ENCODE peak calls at places on chromosomes 1 and 21, in five cellular contexts. Y is H9, P is small intestine, C is HAP-1, D is right cardiac atrium. F is an unnamed sample.
A peak's percentile ranks its signal among the peaks of the same experiment; 100 is the strongest.

GRCh38 chr1:61757945-61758344 is 15.7 kb downstream of the PATJ start:
- DNase-seq in C (no peak), Y (no peak), P (no peak), D (no peak), F (no peak)

GRCh38 chr21:40886931-40887330 is 40.0 kb upstream of the DSCAM start:
- DNase-seq in D (no peak), Y (no peak), P (no peak), C (no peak), F (no peak)

GRCh38 chr1:193190096-193190744 is 3.8 kb upstream of the B3GALT2 start:
- DNase-seq in D (no peak), C (no peak), Y (no peak), P (peak; percentile 37), F (no peak)

GRCh38 chr1:45886229-45886628 is 82.8 kb downstream of the MAST2 start:
- DNase-seq in C (no peak), Y (no peak), P (peak; percentile 48), D (no peak), F (no peak)

GRCh38 chr1:44676484-44677200 is 2.1 kb downstream of the ARMH1 start:
- DNase-seq in P (peak; percentile 90), D (no peak), Y (no peak), C (no peak), F (no peak)

GRCh38 chr1:47184771-47185677 is 4.8 kb downstream of the PDZK1IP1 start:
- DNase-seq in Y (no peak), C (no peak), P (no peak), D (no peak), F (peak; percentile 44)

GRCh38 chr1:212121772-212122171 is 86.2 kb downstream of the DTL start:
- DNase-seq in P (no peak), C (no peak), D (no peak), Y (no peak), F (no peak)

GRCh38 chr1:116326486-116326885 is 46.6 kb upstream of the ATP1A1 start:
- DNase-seq in Y (no peak), D (no peak), P (no peak), C (no peak), F (no peak)

GRCh38 chr21:37915516-37915915 is 741 bp downstream of the KCNJ6 start:
- DNase-seq in C (no peak), Y (peak; percentile 43), P (no peak), D (no peak), F (no peak)

GRCh38 chr1:85296980-85297379 is 20.5 kb upstream of the BCL10 start:
- DNase-seq in P (no peak), Y (no peak), D (no peak), C (no peak), F (no peak)

GRCh38 chr1:11406845-11407244 is 72.1 kb upstream of the DISP3 start:
- DNase-seq in C (no peak), P (no peak), Y (no peak), D (no peak), F (no peak)

GRCh38 chr21:45471229-45472052 is 66.5 kb downstream of the COL18A1 start:
- DNase-seq in Y (no peak), D (peak; percentile 74), C (no peak), P (peak; percentile 65), F (no peak)

GRCh38 chr21:27480841-27481261 is 514.0 kb upstream of the ADAMTS5 start:
- DNase-seq in C (no peak), Y (no peak), D (no peak), P (no peak), F (no peak)

GRCh38 chr1:11784993-11785769 is 20.6 kb downstream of the MTHFR start:
- DNase-seq in P (peak; percentile 60), Y (peak; percentile 93), D (peak; percentile 91), C (peak; percentile 79), F (peak; percentile 88)

GRCh38 chr1:212557739-212558664 is 50.6 kb upstream of the ATF3 start:
- DNase-seq in Y (peak; percentile 61), D (peak; percentile 87), P (peak; percentile 73), C (no peak), F (peak; percentile 89)

GRCh38 chr1:66944330-66945274 is 19.8 kb downstream of the MIER1 start:
- DNase-seq in D (no peak), Y (no peak), P (peak; percentile 6), C (no peak), F (no peak)

GRCh38 chr1:98824724-98825123 is 163.2 kb downstream of the SNX7 start:
- DNase-seq in Y (no peak), C (no peak), P (no peak), D (no peak), F (no peak)

GRCh38 chr21:36135391-36136094 is 664 bp downstream of the CBR3 start:
- DNase-seq in P (peak; percentile 74), Y (peak; percentile 62), D (peak; percentile 92), C (peak; percentile 92), F (peak; percentile 75)

GRCh38 chr1:233233508-233234040 is 62.0 kb downstream of the PCNX2 start:
- DNase-seq in Y (no peak), P (no peak), D (no peak), C (no peak), F (no peak)

GRCh38 chr1:109270623-109271317 is 12.2 kb downstream of the PSRC1 start:
- DNase-seq in D (no peak), Y (no peak), C (no peak), P (no peak), F (no peak)

GRCh38 chr1:39539252-39539790 is 37.3 kb downstream of the PABPC4 start:
- DNase-seq in D (peak; percentile 83), P (peak; percentile 66), Y (peak; percentile 77), C (peak; percentile 75), F (peak; percentile 73)

GRCh38 chr1:185045793-185046441 is 559 bp downstream of the RNF2 start:
- DNase-seq in D (no peak), C (peak; percentile 70), P (peak; percentile 26), Y (peak; percentile 48), F (peak; percentile 67)

DNA sequence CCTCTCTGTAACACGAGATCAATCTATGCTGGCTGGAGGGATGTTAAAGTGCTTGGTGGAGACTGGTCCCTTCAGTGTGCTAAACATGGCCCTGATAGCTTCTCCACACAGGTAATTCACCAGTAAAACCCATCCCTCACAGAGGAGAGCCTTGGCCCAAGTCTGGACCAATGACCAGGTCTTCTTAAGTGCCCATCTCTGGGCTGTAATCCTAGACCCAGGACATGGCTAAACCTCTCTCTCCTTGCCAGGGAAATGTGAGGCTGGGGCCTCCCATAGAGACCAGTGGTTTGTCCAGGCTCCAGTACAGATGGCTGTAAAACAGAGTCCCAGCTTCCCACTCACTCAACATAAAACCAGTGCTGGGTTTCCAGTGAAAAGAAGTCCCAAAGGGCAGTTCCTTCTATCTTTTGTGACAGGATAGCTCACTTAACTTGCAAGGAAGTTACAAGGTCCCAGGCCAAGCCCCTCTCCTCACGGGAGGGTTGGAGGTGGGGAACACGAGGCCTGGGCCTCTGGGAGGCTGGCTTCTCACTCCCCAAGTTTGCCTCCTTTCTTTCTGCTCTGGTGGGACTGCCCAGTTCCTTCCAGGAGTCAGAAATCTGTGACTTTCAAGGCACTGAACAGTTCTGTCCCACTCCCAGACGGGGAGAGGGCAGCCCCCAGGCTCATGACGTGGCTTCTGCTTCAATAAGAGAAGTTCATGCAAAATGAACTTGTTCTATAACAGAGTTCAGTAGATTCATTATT is 2.2 kb upstream of the KIF17 start:
- DNase-seq in P (no peak), D (no peak), C (no peak), Y (peak; percentile 11), F (peak; percentile 13)
- H3K27me3 ChIP-seq in P (peaks cover 6% of the 10 kb centered on the region), D (no peaks in the 10 kb centered on the region), C (no peaks in the 10 kb centered on the region), Y (no peaks in the 10 kb centered on the region), F (peaks cover 22% of the 10 kb centered on the region)

DNA sequence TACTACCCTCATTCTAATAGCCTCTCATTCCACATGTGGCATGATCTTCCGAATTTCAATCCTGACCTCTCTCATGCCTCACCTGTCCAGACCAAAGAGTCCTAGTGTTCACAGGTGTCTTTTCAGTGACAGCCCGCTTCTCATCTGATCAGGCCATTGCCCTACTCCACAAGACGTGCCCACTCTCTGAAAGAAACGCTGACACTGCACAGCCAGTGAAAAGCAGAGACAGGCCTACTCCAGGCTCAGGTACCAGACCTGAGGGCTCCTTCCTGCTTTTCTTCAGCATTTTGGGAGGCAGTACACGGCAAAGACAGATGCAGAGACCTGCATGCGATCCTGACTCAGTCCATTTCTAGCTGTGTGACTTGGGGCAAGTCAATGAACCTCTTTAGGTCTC is 43.0 kb downstream of the SUSD4 start:
- DNase-seq in Y (no peak), P (no peak), D (no peak), C (no peak), F (no peak)
- H3K4me1 ChIP-seq in Y (no peaks in the 10 kb centered on the region), P (no peaks in the 10 kb centered on the region), D (no peaks in the 10 kb centered on the region), C (no peaks in the 10 kb centered on the region), F (no peaks in the 10 kb centered on the region)

GRCh38 chr1:18110598-18110939 is 3.0 kb downstream of the IGSF21 start:
- DNase-seq in Y (no peak), D (no peak), C (no peak), P (no peak), F (no peak)

GRCh38 chr1:18111605-18112297 is 4.2 kb downstream of the IGSF21 start:
- DNase-seq in D (no peak), P (no peak), Y (no peak), C (no peak), F (no peak)

GRCh38 chr1:18109756-18110597 is 2.4 kb downstream of the IGSF21 start:
- DNase-seq in D (peak; percentile 82), Y (peak; percentile 91), C (peak; percentile 60), P (no peak), F (no peak)

GRCh38 chr1:18112611-18113010 is 5.0 kb downstream of the IGSF21 start:
- DNase-seq in D (no peak), P (no peak), Y (no peak), C (no peak), F (no peak)

DNA sequence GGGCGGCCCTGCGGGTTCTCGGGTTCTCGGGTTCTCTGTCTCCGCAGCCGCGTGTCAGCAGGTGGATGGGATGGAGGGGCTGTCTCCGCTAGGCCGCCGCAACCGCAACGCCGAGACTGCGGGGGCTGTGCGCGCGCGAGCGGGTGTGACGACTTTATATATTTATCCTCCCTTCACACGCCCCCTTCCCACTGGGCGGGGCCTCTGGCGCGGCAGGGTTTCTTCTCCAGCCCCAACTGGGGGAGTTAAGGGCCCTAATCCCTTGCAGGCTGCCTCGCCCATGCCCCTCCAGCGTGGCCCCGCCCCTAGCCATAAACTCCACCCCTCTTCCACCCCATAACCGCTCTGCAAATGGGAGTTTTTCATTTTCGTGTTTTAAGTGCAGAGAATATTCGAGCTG is 3.4 kb downstream of the IGSF21 start:
- DNase-seq in D (peak; percentile 78), C (peak; percentile 72), Y (peak; percentile 47), P (no peak), F (no peak)
- H3K27me3 ChIP-seq in D (no peaks in the 10 kb centered on the region), C (peaks cover 42% of the 10 kb centered on the region), Y (peaks cover 14% of the 10 kb centered on the region), P (peaks cover 25% of the 10 kb centered on the region), F (peaks cover 59% of the 10 kb centered on the region)

DNA sequence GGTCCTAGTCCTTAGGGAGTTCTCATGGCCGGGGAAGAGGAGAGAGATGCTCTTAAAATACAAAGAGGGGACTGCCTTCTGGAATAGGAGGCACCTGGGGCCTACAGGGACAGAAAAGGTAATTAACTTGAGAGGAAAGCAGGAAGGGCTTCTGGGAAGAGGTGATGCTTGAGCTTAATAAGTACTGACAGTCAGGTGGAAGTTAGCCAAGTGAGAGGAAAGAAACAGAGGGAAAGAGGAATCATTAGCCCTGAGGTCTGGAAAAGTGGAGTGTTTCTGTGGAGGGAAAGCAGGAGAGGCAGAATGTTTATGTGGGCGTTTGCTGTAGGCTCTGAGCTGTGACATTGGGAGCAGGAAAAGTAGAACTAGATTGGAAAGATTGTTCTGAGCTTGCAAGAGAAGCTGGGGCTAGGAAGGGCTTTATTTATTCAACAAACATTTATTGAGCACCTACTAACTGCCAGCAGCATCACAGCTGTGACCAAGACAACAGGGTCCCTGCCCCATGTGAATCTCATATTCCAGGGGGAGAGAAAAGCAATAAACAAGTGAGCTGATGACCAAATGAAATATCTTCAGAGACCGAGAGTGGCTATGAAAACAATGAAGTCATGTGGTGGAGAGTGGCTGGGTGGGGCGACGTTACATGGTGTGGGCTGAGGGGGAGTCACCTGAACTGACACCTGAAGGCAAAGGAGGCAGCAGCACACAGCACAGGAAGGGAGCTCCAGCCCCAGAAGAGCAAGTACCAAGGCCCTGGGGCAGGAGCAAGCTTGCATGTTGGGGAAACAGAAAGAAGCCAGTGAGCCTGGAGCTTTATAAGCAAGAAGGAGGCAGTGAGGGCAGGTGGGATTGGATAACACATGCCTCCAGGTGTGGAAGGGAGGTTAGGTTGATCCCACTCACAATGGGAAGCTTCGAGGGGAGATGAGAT is 4.4 kb upstream of the FNDC5 start:
- DNase-seq in P (no peak), C (no peak), D (no peak), Y (no peak), F (peak; percentile 32)
- H3K4me1 ChIP-seq in P (no peaks in the 10 kb centered on the region), C (peaks cover 12% of the 10 kb centered on the region), D (peaks cover 2% of the 10 kb centered on the region), Y (peaks cover 3% of the 10 kb centered on the region), F (peaks cover 4% of the 10 kb centered on the region)

F was measured in upper lobe of right lung.